ENCODE peak calls at places on chromosomes 1 and 21, in five cellular contexts. One of them, this sample, is unnamed.

GRCh38 chr1:11784993-11785769 is 20.6 kb downstream of the MTHFR start:
- DNase-seq in nephron progenitor cell: peak; percentile 78
- DNase-seq in astrocyte of the cerebellum: no peak
- DNase-seq in endothelial cell: peak; percentile 72
- DNase-seq in GM13977: peak; percentile 85
- DNase-seq in this sample: no peak

GRCh38 chr1:11078631-11079030 is 18.8 kb upstream of the SRM start:
- DNase-seq in astrocyte of the cerebellum: no peak
- DNase-seq in GM13977: no peak
- DNase-seq in endothelial cell: no peak
- DNase-seq in nephron progenitor cell: no peak
- DNase-seq in this sample: no peak

GRCh38 chr1:64280001-64280400 is 76.6 kb downstream of the UBE2U start:
- DNase-seq in astrocyte of the cerebellum: no peak
- DNase-seq in GM13977: no peak
- DNase-seq in nephron progenitor cell: no peak
- DNase-seq in endothelial cell: no peak
- DNase-seq in this sample: no peak

GRCh38 chr1:207191061-207191460 is 87.0 kb downstream of the C4BPA start:
- DNase-seq in nephron progenitor cell: no peak
- DNase-seq in astrocyte of the cerebellum: no peak
- DNase-seq in GM13977: peak; percentile 33
- DNase-seq in endothelial cell: no peak
- DNase-seq in this sample: no peak

GRCh38 chr21:27513016-27513415 is 546.1 kb upstream of the ADAMTS5 start:
- DNase-seq in GM13977: no peak
- DNase-seq in endothelial cell: no peak
- DNase-seq in nephron progenitor cell: no peak
- DNase-seq in astrocyte of the cerebellum: no peak
- DNase-seq in this sample: no peak

GRCh38 chr21:34187935-34188334 is 114.6 kb downstream of the MRPS6 start:
- DNase-seq in endothelial cell: no peak
- DNase-seq in astrocyte of the cerebellum: peak; percentile 94
- DNase-seq in GM13977: no peak
- DNase-seq in nephron progenitor cell: no peak
- DNase-seq in this sample: no peak

GRCh38 chr1:7888248-7889010 is 35.6 kb upstream of the UTS2 start:
- DNase-seq in endothelial cell: no peak
- DNase-seq in GM13977: no peak
- DNase-seq in astrocyte of the cerebellum: no peak
- DNase-seq in nephron progenitor cell: no peak
- DNase-seq in this sample: no peak

GRCh38 chr1:184002071-184002470 is 35.5 kb downstream of the COLGALT2 start:
- DNase-seq in endothelial cell: no peak
- DNase-seq in astrocyte of the cerebellum: peak; percentile 80
- DNase-seq in nephron progenitor cell: no peak
- DNase-seq in GM13977: no peak
- DNase-seq in this sample: no peak

GRCh38 chr1:24805534-24806301 is 60.5 kb downstream of the CLIC4 start:
- DNase-seq in nephron progenitor cell: no peak
- DNase-seq in endothelial cell: no peak
- DNase-seq in GM13977: no peak
- DNase-seq in astrocyte of the cerebellum: no peak
- DNase-seq in this sample: no peak

GRCh38 chr21:46307625-46308024 is 16.0 kb downstream of the C21orf58 start:
- DNase-seq in endothelial cell: no peak
- DNase-seq in astrocyte of the cerebellum: peak; percentile 39
- DNase-seq in nephron progenitor cell: no peak
- DNase-seq in GM13977: no peak
- DNase-seq in this sample: no peak

GRCh38 chr1:28322209-28322608 is 6.6 kb upstream of the MED18 start:
- DNase-seq in endothelial cell: no peak
- DNase-seq in astrocyte of the cerebellum: no peak
- DNase-seq in nephron progenitor cell: no peak
- DNase-seq in GM13977: no peak
- DNase-seq in this sample: no peak

GRCh38 chr1:203550846-203551245 is 56.9 kb downstream of the OPTC start:
- DNase-seq in GM13977: no peak
- DNase-seq in nephron progenitor cell: no peak
- DNase-seq in astrocyte of the cerebellum: no peak
- DNase-seq in endothelial cell: no peak
- DNase-seq in this sample: no peak

GRCh38 chr1:59083946-59084865 is 212.7 kb upstream of the FGGY start:
- DNase-seq in nephron progenitor cell: no peak
- DNase-seq in astrocyte of the cerebellum: no peak
- DNase-seq in endothelial cell: peak; percentile 48
- DNase-seq in GM13977: no peak
- DNase-seq in this sample: no peak

GRCh38 chr1:23964235-23964668 is 4.6 kb downstream of the PNRC2 start:
- DNase-seq in endothelial cell: no peak
- DNase-seq in nephron progenitor cell: no peak
- DNase-seq in GM13977: no peak
- DNase-seq in astrocyte of the cerebellum: no peak
- DNase-seq in this sample: no peak

GRCh38 chr21:14763695-14764064 is 217.6 kb upstream of the SAMSN1 start:
- DNase-seq in nephron progenitor cell: no peak
- DNase-seq in endothelial cell: no peak
- DNase-seq in GM13977: no peak
- DNase-seq in astrocyte of the cerebellum: no peak
- DNase-seq in this sample: no peak

GRCh38 chr1:29649375-29650040 is 413.2 kb downstream of the PTPRU start:
- DNase-seq in endothelial cell: no peak
- DNase-seq in astrocyte of the cerebellum: no peak
- DNase-seq in GM13977: no peak
- DNase-seq in nephron progenitor cell: no peak
- DNase-seq in this sample: no peak

GRCh38 chr1:115969509-115969908 is 6.8 kb upstream of the SLC22A15 start:
- DNase-seq in nephron progenitor cell: peak; percentile 54
- DNase-seq in astrocyte of the cerebellum: no peak
- DNase-seq in GM13977: no peak
- DNase-seq in endothelial cell: peak; percentile 45
- DNase-seq in this sample: no peak

GRCh38 chr1:203051841-203052324 is 25.6 kb downstream of the PPFIA4 start:
- DNase-seq in astrocyte of the cerebellum: no peak
- DNase-seq in nephron progenitor cell: no peak
- DNase-seq in endothelial cell: no peak
- DNase-seq in GM13977: no peak
- DNase-seq in this sample: no peak

GRCh38 chr1:78003070-78003751 is 1.5 kb upstream of the DNAJB4 start:
- DNase-seq in nephron progenitor cell: no peak
- DNase-seq in GM13977: no peak
- DNase-seq in astrocyte of the cerebellum: no peak
- DNase-seq in endothelial cell: no peak
- DNase-seq in this sample: no peak

GRCh38 chr1:186183219-186183618 is 191.8 kb downstream of the TPR start:
- DNase-seq in endothelial cell: no peak
- DNase-seq in nephron progenitor cell: no peak
- DNase-seq in astrocyte of the cerebellum: no peak
- DNase-seq in GM13977: no peak
- DNase-seq in this sample: no peak

GRCh38 chr1:218336353-218336752 is 8.8 kb upstream of the TGFB2 start:
- DNase-seq in nephron progenitor cell: no peak
- DNase-seq in astrocyte of the cerebellum: no peak
- DNase-seq in endothelial cell: no peak
- DNase-seq in GM13977: no peak
- DNase-seq in this sample: no peak

GRCh38 chr1:168235548-168235885 is 9.7 kb downstream of the SFT2D2 start:
- DNase-seq in endothelial cell: no peak
- DNase-seq in astrocyte of the cerebellum: no peak
- DNase-seq in nephron progenitor cell: no peak
- DNase-seq in GM13977: no peak
- DNase-seq in this sample: no peak

GRCh38 chr1:96076589-96076988 is 645.0 kb upstream of the PTBP2 start:
- DNase-seq in GM13977: no peak
- DNase-seq in endothelial cell: no peak
- DNase-seq in nephron progenitor cell: no peak
- DNase-seq in astrocyte of the cerebellum: no peak
- DNase-seq in this sample: no peak

GRCh38 chr1:96075704-96076455 is 645.7 kb upstream of the PTBP2 start:
- DNase-seq in endothelial cell: no peak
- DNase-seq in astrocyte of the cerebellum: no peak
- DNase-seq in GM13977: no peak
- DNase-seq in nephron progenitor cell: no peak
- DNase-seq in this sample: no peak

DNA sequence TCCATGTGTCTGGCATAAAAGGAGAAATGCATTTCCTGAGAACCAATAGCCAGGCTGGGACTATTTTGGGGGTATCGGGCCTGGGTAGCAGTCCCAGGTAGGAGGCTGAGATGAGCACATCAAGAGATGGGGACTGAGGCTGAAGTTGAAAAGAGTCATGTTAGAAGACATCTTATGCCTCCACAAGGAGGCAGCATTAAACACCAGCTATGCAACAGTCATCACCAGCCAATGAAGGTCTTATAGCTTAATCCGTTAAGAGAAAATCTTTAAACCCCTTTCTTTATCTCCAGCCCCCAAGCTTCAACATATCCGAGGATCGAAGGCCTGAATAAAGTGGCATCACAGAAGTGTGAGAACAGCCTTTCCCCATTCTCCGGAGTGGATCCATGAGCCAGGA is 640.7 kb upstream of the PTBP2 start:
- DNase-seq in astrocyte of the cerebellum: no peak
- DNase-seq in endothelial cell: no peak
- DNase-seq in GM13977: no peak
- DNase-seq in nephron progenitor cell: no peak
- DNase-seq in this sample: no peak
- TF ChIP-seq CTCF in astrocyte of the cerebellum: no peak
- TF ChIP-seq CTCF in endothelial cell: no peak
- TF ChIP-seq CTCF in GM13977: no peak
- TF ChIP-seq CTCF in nephron progenitor cell: no peak
- TF ChIP-seq CTCF in this sample: no peak

GRCh38 chr1:21539933-21540332 is 30.7 kb downstream of the ALPL start:
- DNase-seq in astrocyte of the cerebellum: no peak
- DNase-seq in nephron progenitor cell: peak; percentile 33
- DNase-seq in endothelial cell: peak; percentile 61
- DNase-seq in GM13977: no peak
- DNase-seq in this sample: no peak

GRCh38 chr1:21536223-21536622 is 27.0 kb downstream of the ALPL start:
- DNase-seq in nephron progenitor cell: no peak
- DNase-seq in endothelial cell: no peak
- DNase-seq in astrocyte of the cerebellum: no peak
- DNase-seq in GM13977: no peak
- DNase-seq in this sample: no peak

GRCh38 chr1:21534674-21535378 is 25.6 kb downstream of the ALPL start:
- DNase-seq in nephron progenitor cell: peak; percentile 41
- DNase-seq in endothelial cell: peak; percentile 56
- DNase-seq in astrocyte of the cerebellum: peak; percentile 63
- DNase-seq in GM13977: peak; percentile 69
- DNase-seq in this sample: no peak

GRCh38 chr1:21537932-21538630 is 28.9 kb downstream of the ALPL start:
- DNase-seq in endothelial cell: no peak
- DNase-seq in astrocyte of the cerebellum: no peak
- DNase-seq in GM13977: no peak
- DNase-seq in nephron progenitor cell: no peak
- DNase-seq in this sample: no peak

DNA sequence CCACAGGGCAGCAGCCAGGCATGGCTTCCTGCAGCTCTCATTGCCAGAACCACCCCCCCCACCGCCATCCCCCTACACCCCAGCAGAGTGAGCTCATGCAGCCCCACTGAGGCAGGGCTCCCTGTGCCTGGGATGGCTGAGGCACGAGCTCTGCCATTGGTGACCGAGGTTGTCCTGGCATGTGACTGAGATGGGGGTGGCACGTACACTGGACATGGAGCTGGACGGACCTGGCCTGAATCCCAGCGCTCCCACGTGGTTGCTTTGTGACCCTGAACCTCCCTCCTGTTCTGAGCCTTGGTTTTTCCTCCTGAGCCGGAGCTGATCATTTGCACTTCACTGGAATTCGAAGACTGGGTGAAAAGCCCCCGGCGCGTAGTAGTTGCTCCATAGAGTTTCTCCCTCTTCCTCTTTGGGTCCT is 28.3 kb downstream of the ALPL start:
- DNase-seq in endothelial cell: no peak
- DNase-seq in GM13977: no peak
- DNase-seq in nephron progenitor cell: no peak
- DNase-seq in astrocyte of the cerebellum: no peak
- DNase-seq in this sample: no peak
- TF ChIP-seq CTCF in endothelial cell: no peak
- TF ChIP-seq CTCF in GM13977: no peak
- TF ChIP-seq CTCF in nephron progenitor cell: no peak
- TF ChIP-seq CTCF in astrocyte of the cerebellum: no peak
- TF ChIP-seq CTCF in this sample: no peak

DNA sequence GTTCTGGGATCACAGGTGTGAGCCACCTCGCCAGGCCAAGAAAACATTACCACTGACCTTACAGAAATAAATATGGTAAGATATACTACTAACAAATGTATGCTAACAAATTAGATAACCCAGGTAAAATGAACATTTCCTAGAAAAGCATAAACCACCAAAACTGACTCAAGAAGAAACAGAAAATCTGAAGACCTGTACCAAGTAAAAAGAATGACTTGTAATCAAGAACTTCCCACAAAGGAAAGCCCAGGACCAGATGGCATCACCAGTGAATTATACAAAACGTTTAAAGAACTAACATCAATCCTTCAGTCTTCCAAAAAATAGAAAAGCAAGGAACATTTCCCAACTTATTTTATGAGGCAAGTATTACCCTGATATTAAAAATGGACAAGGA is 29.3 kb downstream of the USP24 start:
- DNase-seq in GM13977: no peak
- DNase-seq in nephron progenitor cell: no peak
- DNase-seq in endothelial cell: no peak
- DNase-seq in astrocyte of the cerebellum: no peak
- DNase-seq in this sample: no peak
- TF ChIP-seq CTCF in GM13977: no peak
- TF ChIP-seq CTCF in nephron progenitor cell: no peak
- TF ChIP-seq CTCF in endothelial cell: no peak
- TF ChIP-seq CTCF in astrocyte of the cerebellum: no peak
- TF ChIP-seq CTCF in this sample: no peak

DNA sequence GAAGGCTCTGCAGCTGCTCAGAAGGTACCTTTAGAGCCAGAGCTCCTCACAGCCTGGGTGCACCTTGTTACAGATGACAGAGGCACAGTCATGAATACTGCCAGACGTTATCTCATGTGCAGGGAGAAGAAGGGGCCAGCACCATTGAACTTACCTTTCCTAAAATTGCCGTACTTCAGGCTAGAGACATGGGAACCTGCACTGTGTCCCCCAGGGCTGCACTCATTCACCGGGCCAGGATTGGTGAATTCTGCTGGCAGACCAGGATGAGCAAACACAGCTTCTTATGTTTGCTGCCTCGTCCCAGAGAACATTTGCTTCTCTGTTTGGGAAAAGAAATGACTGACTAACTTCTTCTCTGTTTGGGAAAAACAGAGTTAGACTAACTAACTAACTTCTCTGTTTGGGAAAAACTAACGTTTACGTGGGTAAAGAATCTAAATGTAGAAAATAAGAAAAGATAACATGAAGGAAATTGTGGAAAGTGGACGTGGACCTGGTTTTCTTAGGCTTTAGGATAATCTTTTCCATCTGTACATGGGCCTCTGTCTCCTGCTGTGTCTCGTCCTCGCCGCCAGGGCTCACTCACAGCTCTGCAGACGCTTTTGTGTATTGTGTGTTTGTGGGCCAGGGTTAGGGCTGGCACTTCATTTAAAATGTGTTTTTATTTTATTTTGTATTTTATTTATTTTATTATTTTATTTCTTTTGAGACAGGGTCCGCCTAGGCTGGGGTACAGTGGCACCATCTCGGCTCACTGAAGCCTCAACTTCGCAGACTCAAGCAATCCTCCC is 9.9 kb downstream of the OBSCN start:
- DNase-seq in astrocyte of the cerebellum: no peak
- DNase-seq in endothelial cell: no peak
- DNase-seq in GM13977: no peak
- DNase-seq in nephron progenitor cell: no peak
- DNase-seq in this sample: peak; percentile 52
- TF ChIP-seq CTCF in astrocyte of the cerebellum: peak; percentile 37
- TF ChIP-seq CTCF in endothelial cell: no peak
- TF ChIP-seq CTCF in GM13977: no peak
- TF ChIP-seq CTCF in nephron progenitor cell: no peak
- TF ChIP-seq CTCF in this sample: peak; percentile 64

This sample was measured in type B pancreatic cell.